ENCODE peak calls at places on chromosome 22, in five cellular contexts. I, M, J, N and T are unnamed samples. For H3K4me1, the result is how much of the 10 kb centered on the place peaks cover.

GRCh38 chr22:46833228-46833627 is 70.8 kb downstream of the TBC1D22A start:
- DNase-seq in I (no peak), M (no peak), J (peak), N (no peak), T (no peak)

GRCh38 chr22:25692392-25692791 is 49.6 kb upstream of the MYO18B start:
- DNase-seq in I (no peak), M (no peak), J (no peak), N (no peak), T (no peak)

GRCh38 chr22:44952863-44953790 is 56.7 kb downstream of the PHF21B start:
- DNase-seq in I (no peak), M (no peak), J (peak), N (no peak), T (no peak)

GRCh38 chr22:17570851-17571631 is 7.7 kb downstream of the SLC25A18 start:
- DNase-seq in I (peak), M (peak), J (no peak), N (no peak), T (peak)

GRCh38 chr22:41523464-41524221 is 20.6 kb downstream of the POLR3H start:
- DNase-seq in I (peak), M (no peak), J (peak), N (no peak), T (peak)

GRCh38 chr22:31288496-31289235 is 3.6 kb downstream of the PIK3IP1 start:
- DNase-seq in I (no peak), M (no peak), J (no peak), N (no peak), T (no peak)

GRCh38 chr22:31296258-31296657 is 4.0 kb upstream of the PIK3IP1 start:
- DNase-seq in I (no peak), M (no peak), J (no peak), N (no peak), T (no peak)

GRCh38 chr22:44188316-44188715 is 7.6 kb downstream of the PARVG start:
- DNase-seq in I (no peak), M (no peak), J (no peak), N (no peak), T (no peak)

GRCh38 chr22:45671783-45672563 is at the start of gene ATXN10:
- DNase-seq in I (peak), M (no peak), J (peak), N (peak), T (peak)

GRCh38 chr22:44500623-44501022 is 2.6 kb upstream of the RTL6 start:
- DNase-seq in I (no peak), M (no peak), J (no peak), N (no peak), T (no peak)

GRCh38 chr22:27238935-27239510 is 562.5 kb downstream of the MN1 start:
- DNase-seq in I (no peak), M (no peak), J (no peak), N (no peak), T (peak)

GRCh38 chr22:19483481-19484244 is 3.9 kb downstream of the CDC45 start:
- DNase-seq in I (no peak), M (no peak), J (no peak), N (no peak), T (no peak)

GRCh38 chr22:24601217-24602104 is 1.5 kb upstream of the GGT1 start:
- DNase-seq in I (no peak), M (no peak), J (no peak), N (no peak), T (no peak)

GRCh38 chr22:25845985-25846745 is 104.2 kb downstream of the MYO18B start:
- DNase-seq in I (no peak), M (no peak), J (no peak), N (no peak), T (no peak)

GRCh38 chr22:46574993-46575914 is 37.8 kb upstream of the CELSR1 start:
- DNase-seq in I (peak), M (no peak), J (peak), N (no peak), T (no peak)

GRCh38 chr22:19149047-19149883 is 827 bp downstream of the GSC2 start:
- DNase-seq in I (peak), M (no peak), J (peak), N (no peak), T (no peak)

GRCh38 chr22:45454260-45454659 is 40.8 kb downstream of the RIBC2 start:
- DNase-seq in I (no peak), M (no peak), J (no peak), N (no peak), T (no peak)

GRCh38 chr22:24434472-24435322 is 7.3 kb downstream of the ADORA2A start:
- DNase-seq in I (peak), M (no peak), J (no peak), N (peak), T (no peak)

GRCh38 chr22:21947040-21948014 is 5.3 kb downstream of the PPM1F start:
- DNase-seq in I (peak), M (no peak), J (peak), N (no peak), T (no peak)

GRCh38 chr22:25080855-25081254 is 118.8 kb upstream of the CRYBB3 start:
- DNase-seq in I (no peak), M (no peak), J (no peak), N (no peak), T (no peak)

GRCh38 chr22:25929479-25929878 is 187.5 kb downstream of the MYO18B start:
- DNase-seq in I (no peak), M (no peak), J (no peak), N (no peak), T (no peak)

GRCh38 chr22:46661221-46661851 is 41.1 kb downstream of the GRAMD4 start:
- DNase-seq in I (no peak), M (no peak), J (no peak), N (peak), T (no peak)

GRCh38 chr22:43980996-43981395 is 25.8 kb downstream of the SAMM50 start:
- DNase-seq in I (no peak), M (no peak), J (no peak), N (no peak), T (no peak)

GRCh38 chr22:48603621-48604320 is 1223.9 kb downstream of the BRD1 start:
- DNase-seq in I (no peak), M (no peak), J (no peak), N (no peak), T (no peak)

GRCh38 chr22:46052331-46052771 is 75.4 kb upstream of the WNT7B start:
- DNase-seq in I (peak), M (peak), J (no peak), N (no peak), T (peak)

GRCh38 chr22:47994899-47995573 is 1232.6 kb downstream of the TBC1D22A start:
- DNase-seq in I (no peak), M (no peak), J (no peak), N (no peak), T (no peak)

GRCh38 chr22:22210375-22210774 is 34.2 kb upstream of the VPREB1 start:
- DNase-seq in I (no peak), M (no peak), J (no peak), N (peak), T (no peak)

GRCh38 chr22:44031111-44031963 is 7.2 kb downstream of the PARVB start:
- DNase-seq in I (no peak), M (no peak), J (no peak), N (no peak), T (no peak)

GRCh38 chr22:32994046-32994827 is 63.9 kb downstream of the SYN3 start:
- DNase-seq in I (no peak), M (no peak), J (no peak), N (no peak), T (no peak)

GRCh38 chr22:32996276-32996675 is 61.9 kb downstream of the SYN3 start:
- DNase-seq in I (no peak), M (no peak), J (no peak), N (no peak), T (no peak)

GRCh38 chr22:32995335-32995734 is 62.8 kb downstream of the SYN3 start:
- DNase-seq in I (no peak), M (no peak), J (no peak), N (no peak), T (no peak)

GRCh38 chr22:32996702-32997101 is 61.5 kb downstream of the SYN3 start:
- DNase-seq in I (no peak), M (peak), J (no peak), N (no peak), T (peak)

GRCh38 chr22:32994921-32995320 is 63.3 kb downstream of the SYN3 start:
- DNase-seq in I (no peak), M (no peak), J (no peak), N (no peak), T (no peak)
- H3K4me1 ChIP-seq in I (under half), M (half or more), J (under half), N (under half), T (under half)

GRCh38 chr22:39729141-39729934 is 158.8 kb downstream of the CACNA1I start:
- DNase-seq in I (no peak), M (no peak), J (no peak), N (no peak), T (no peak)
- H3K4me1 ChIP-seq in I (under half), M (under half), J (under half), N (under half), T (under half)

DNA sequence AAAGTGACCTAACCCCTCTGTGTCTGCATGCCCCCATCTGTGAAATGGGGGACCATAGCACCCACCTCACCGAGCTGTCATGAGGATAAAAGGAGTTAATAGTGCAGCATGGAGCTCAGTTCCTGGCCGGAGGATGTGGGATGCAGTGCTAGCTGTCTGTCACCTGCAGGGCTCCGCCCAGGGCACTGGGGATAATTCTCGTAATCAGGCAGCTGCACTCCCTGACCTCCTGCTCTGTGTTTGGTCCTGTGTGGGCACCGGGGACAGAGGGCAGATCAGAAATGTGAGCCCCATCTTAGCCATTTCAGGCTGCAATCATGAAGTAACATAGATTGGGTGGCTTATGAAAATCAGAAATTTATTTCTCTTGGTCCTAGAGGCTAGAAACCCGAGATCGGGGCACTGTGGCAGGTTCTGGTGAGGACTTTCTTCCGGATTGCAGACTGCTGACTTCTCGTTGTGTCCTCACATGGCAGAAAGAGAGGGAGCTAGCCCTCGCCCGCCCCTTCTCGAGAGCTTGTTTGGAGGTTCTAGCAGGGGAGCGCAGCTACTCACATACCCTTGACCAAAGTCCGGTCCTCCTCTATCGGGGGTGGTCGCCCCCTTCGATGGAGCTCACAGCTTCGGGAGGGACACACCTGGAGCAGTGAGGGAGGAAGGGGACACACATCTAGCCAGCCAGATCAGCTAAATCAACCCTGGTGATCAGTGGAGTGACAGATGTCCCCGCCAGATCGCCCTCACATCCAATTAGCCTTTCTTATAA is 3.2 kb downstream of the KCTD17 start:
- DNase-seq in I (no peak), M (no peak), J (no peak), N (no peak), T (no peak)
- H3K4me1 ChIP-seq in I (under half), M (under half), J (under half), N (under half), T (under half)

GRCh38 chr22:49820984-49821383 is 6.7 kb downstream of the BRD1 start:
- DNase-seq in I (no peak), M (no peak), J (no peak), N (no peak), T (no peak)
- H3K4me1 ChIP-seq in I (under half), M (half or more), J (under half), N (half or more), T (under half)

DNA sequence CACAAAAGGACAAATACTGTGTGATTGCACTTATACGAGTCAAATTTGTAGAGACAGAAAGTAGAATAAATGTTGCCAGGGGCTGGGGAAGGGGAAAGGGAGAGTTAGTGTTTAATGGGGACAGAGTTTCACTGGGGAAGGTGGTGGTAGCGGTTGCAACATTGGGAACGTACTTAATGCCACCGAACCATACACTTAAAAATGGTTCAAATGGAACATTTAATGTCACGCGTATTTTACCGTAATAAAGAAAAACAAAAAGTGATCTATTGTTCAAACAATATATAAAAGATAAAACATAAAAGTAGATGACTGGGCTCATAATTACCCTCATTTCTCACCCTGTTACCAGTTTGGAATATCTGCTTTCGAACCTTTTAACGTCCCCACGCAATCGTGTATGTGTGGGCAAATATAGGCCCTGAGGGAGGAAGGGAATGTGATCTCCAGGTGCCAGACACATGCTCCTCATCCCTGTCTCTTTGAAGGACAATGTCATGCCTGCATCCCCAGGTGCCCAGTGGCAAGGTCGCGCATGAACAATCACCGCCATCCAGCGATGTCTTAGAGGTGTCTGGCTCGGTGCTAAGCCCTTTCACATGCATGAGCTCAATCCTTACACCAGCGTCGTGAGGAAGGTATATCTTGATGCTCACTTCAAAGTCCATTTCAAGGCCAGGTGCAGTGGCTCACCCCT is 35.3 kb downstream of the LIF start:
- DNase-seq in I (peak), M (no peak), J (no peak), N (no peak), T (peak)
- H3K4me1 ChIP-seq in I (under half), M (half or more), J (under half), N (under half), T (under half)

GRCh38 chr22:30287626-30288413 is 1.5 kb downstream of the CASTOR1 start:
- DNase-seq in I (peak), M (peak), J (peak), N (peak), T (peak)
- H3K4me1 ChIP-seq in I (under half), M (half or more), J (under half), N (under half), T (half or more)

GRCh38 chr22:42932197-42932519 is 75.1 kb upstream of the ARFGAP3 start:
- DNase-seq in I (no peak), M (no peak), J (no peak), N (no peak), T (no peak)

GRCh38 chr22:42931421-42932196 is 74.5 kb upstream of the ARFGAP3 start:
- DNase-seq in I (peak), M (no peak), J (no peak), N (no peak), T (no peak)

GRCh38 chr22:42934338-42934737 is 77.3 kb upstream of the ARFGAP3 start:
- DNase-seq in I (peak), M (no peak), J (peak), N (no peak), T (no peak)

GRCh38 chr22:42933783-42934144 is 76.7 kb upstream of the ARFGAP3 start:
- DNase-seq in I (no peak), M (no peak), J (no peak), N (no peak), T (no peak)

DNA sequence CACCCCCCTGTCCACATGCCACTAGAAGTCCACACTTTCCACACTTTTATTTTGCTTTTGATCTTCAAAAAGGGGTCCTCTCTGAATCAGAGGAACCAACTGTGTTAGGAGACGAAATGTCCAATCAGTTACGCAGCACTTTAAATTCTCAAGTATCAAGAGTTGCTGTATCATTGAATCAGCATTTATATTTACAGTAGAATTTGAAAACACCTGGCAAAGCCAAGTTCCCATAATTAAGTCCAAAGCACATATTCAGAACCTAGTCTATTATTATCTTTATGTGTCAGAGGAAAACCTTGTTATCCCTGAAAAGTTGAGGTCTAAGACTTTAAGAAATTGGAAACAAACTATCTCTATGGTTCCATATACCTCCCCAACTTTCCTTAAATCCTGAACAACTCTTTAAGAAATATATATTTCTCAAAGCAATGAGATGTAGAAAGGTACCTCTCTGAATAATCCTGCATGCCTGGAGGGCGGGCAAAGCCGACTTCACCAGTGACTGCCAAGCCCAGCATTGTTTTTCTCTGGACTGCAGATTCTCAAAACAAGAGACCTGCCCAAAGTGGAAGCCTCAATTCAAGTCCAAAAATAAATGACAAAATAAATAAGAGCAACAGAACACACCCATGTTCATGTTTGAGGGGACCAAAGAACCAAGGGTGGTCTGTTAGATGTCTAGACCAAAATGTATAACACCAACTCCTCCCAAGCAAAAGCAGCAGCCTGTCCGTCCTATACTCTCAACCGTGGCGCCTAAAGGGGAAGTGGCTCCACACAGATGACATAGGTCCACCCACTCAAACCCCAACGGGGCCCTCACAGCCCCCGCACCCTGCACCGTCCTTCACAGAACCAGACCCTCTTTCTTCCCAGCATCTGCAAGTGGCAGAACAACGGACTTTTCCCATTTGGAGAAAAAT is 76.0 kb upstream of the ARFGAP3 start:
- DNase-seq in I (peak), M (no peak), J (no peak), N (no peak), T (no peak)
- H3K4me1 ChIP-seq in I (half or more), M (half or more), J (under half), N (under half), T (half or more)

GRCh38 chr22:35350539-35351503 is 30.1 kb upstream of the HMOX1 start:
- DNase-seq in I (peak), M (peak), J (peak), N (peak), T (peak)
- H3K4me1 ChIP-seq in I (under half), M (under half), J (under half), N (under half), T (under half)

DNA sequence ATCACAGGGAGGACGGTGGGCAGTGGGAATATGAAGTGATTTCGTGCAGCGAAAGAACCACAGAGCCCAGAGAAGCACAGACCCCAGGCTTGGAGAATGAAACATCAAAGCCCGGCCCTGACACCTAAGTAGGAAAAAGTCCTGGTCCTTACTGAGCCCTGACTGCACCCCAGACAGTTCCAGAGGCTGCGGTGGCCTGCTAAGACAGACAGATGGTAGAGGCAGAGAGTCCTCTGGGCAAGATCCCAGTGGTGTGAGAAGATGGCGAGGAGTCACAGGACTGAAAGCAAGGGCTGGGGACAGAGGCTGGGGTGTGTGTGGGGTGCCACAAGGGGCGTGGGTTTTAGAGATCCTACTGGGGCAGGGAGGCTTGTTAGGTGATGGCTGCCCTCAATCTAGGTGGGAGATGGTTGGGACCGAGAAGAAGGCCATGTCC is 3.7 kb downstream of the CBX6 start:
- DNase-seq in I (no peak), M (no peak), J (peak), N (no peak), T (no peak)
- H3K4me1 ChIP-seq in I (under half), M (half or more), J (under half), N (under half), T (half or more)

DNA sequence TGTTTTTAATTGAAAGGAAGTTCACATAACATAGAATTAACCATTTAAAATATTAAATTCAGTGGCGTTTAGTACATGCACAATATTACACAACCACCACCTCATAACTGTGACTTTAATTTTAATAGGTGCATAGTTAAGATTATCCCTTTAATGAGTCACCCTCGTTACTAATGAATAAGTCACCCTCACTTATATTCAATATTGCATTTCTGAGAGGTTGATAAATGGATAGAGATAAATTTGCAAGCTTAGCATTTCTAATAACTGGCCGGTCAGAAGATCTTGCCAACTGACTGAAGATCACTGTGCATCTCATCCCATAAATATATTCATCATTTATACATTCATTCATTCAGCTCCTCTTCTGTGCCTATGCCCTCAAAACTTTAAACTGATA is 243.7 kb downstream of the TTC28 start:
- DNase-seq in I (no peak), M (no peak), J (no peak), N (no peak), T (no peak)
- H3K4me1 ChIP-seq in I (under half), M (under half), J (under half), N (under half), T (half or more)